ENCODE peak calls at places on chromosomes 3 and 15, in ten cellular contexts. One of them, this sample, is unnamed.

GRCh38 chr15:78321786-78322185 is 18.4 kb upstream of the CRABP1 start:
- DNase-seq in activated CD8-positive, alpha-beta memory T cell treated with anti-CD3 and anti-CD28 coated beads, Interleukin-2, amount 50 U/mL, for 48 hours: no peak
- DNase-seq in HTR-8/SVneo: no peak
- DNase-seq in COR-L47: no peak
- DNase-seq in mesenteric fat pad: no peak
- DNase-seq in heart left ventricle: no peak
- DNase-seq in GM23248: no peak
- DNase-seq in fibroblast of the conjunctiva: no peak
- DNase-seq in choroid plexus epithelial cell: no peak
- DNase-seq in skeletal muscle cell: no peak
- DNase-seq in this sample: no peak

GRCh38 chr15:98924311-98925049 is 83.1 kb downstream of the PGPEP1L start:
- DNase-seq in activated CD8-positive, alpha-beta memory T cell treated with anti-CD3 and anti-CD28 coated beads, Interleukin-2, amount 50 U/mL, for 48 hours: no peak
- DNase-seq in HTR-8/SVneo: no peak
- DNase-seq in COR-L47: no peak
- DNase-seq in mesenteric fat pad: no peak
- DNase-seq in heart left ventricle: no peak
- DNase-seq in GM23248: no peak
- DNase-seq in fibroblast of the conjunctiva: no peak
- DNase-seq in choroid plexus epithelial cell: peak
- DNase-seq in skeletal muscle cell: no peak
- DNase-seq in this sample: no peak

GRCh38 chr3:49327485-49327884 is 12.4 kb downstream of the USP4 start:
- DNase-seq in activated CD8-positive, alpha-beta memory T cell treated with anti-CD3 and anti-CD28 coated beads, Interleukin-2, amount 50 U/mL, for 48 hours: no peak
- DNase-seq in HTR-8/SVneo: no peak
- DNase-seq in COR-L47: no peak
- DNase-seq in mesenteric fat pad: no peak
- DNase-seq in heart left ventricle: no peak
- DNase-seq in GM23248: peak
- DNase-seq in fibroblast of the conjunctiva: no peak
- DNase-seq in choroid plexus epithelial cell: no peak
- DNase-seq in skeletal muscle cell: no peak
- DNase-seq in this sample: no peak

GRCh38 chr3:186694288-186695032 is 22.7 kb upstream of the KNG1 start:
- DNase-seq in activated CD8-positive, alpha-beta memory T cell treated with anti-CD3 and anti-CD28 coated beads, Interleukin-2, amount 50 U/mL, for 48 hours: no peak
- DNase-seq in HTR-8/SVneo: no peak
- DNase-seq in COR-L47: no peak
- DNase-seq in mesenteric fat pad: no peak
- DNase-seq in heart left ventricle: no peak
- DNase-seq in GM23248: no peak
- DNase-seq in fibroblast of the conjunctiva: no peak
- DNase-seq in choroid plexus epithelial cell: no peak
- DNase-seq in skeletal muscle cell: no peak
- DNase-seq in this sample: no peak

GRCh38 chr3:126261037-126261436 is 80.7 kb upstream of the ALDH1L1 start:
- DNase-seq in activated CD8-positive, alpha-beta memory T cell treated with anti-CD3 and anti-CD28 coated beads, Interleukin-2, amount 50 U/mL, for 48 hours: no peak
- DNase-seq in HTR-8/SVneo: peak
- DNase-seq in COR-L47: no peak
- DNase-seq in mesenteric fat pad: no peak
- DNase-seq in heart left ventricle: peak
- DNase-seq in GM23248: peak
- DNase-seq in fibroblast of the conjunctiva: peak
- DNase-seq in choroid plexus epithelial cell: peak
- DNase-seq in skeletal muscle cell: peak
- DNase-seq in this sample: peak

GRCh38 chr3:126538316-126538715 is 14.4 kb downstream of the CHST13 start:
- DNase-seq in activated CD8-positive, alpha-beta memory T cell treated with anti-CD3 and anti-CD28 coated beads, Interleukin-2, amount 50 U/mL, for 48 hours: no peak
- DNase-seq in HTR-8/SVneo: no peak
- DNase-seq in COR-L47: no peak
- DNase-seq in mesenteric fat pad: peak
- DNase-seq in heart left ventricle: no peak
- DNase-seq in GM23248: no peak
- DNase-seq in fibroblast of the conjunctiva: no peak
- DNase-seq in choroid plexus epithelial cell: no peak
- DNase-seq in skeletal muscle cell: no peak
- DNase-seq in this sample: no peak

GRCh38 chr3:27392950-27393679 is 23.9 kb upstream of the NEK10 start:
- DNase-seq in activated CD8-positive, alpha-beta memory T cell treated with anti-CD3 and anti-CD28 coated beads, Interleukin-2, amount 50 U/mL, for 48 hours: no peak
- DNase-seq in HTR-8/SVneo: no peak
- DNase-seq in COR-L47: no peak
- DNase-seq in mesenteric fat pad: no peak
- DNase-seq in heart left ventricle: no peak
- DNase-seq in GM23248: no peak
- DNase-seq in fibroblast of the conjunctiva: no peak
- DNase-seq in choroid plexus epithelial cell: no peak
- DNase-seq in skeletal muscle cell: no peak
- DNase-seq in this sample: no peak

GRCh38 chr3:33658971-33659848 is 58.8 kb downstream of the CLASP2 start:
- DNase-seq in activated CD8-positive, alpha-beta memory T cell treated with anti-CD3 and anti-CD28 coated beads, Interleukin-2, amount 50 U/mL, for 48 hours: peak
- DNase-seq in HTR-8/SVneo: peak
- DNase-seq in COR-L47: peak
- DNase-seq in mesenteric fat pad: no peak
- DNase-seq in heart left ventricle: peak
- DNase-seq in GM23248: peak
- DNase-seq in fibroblast of the conjunctiva: peak
- DNase-seq in choroid plexus epithelial cell: peak
- DNase-seq in skeletal muscle cell: peak
- DNase-seq in this sample: peak

GRCh38 chr3:159928692-159929091 is 59.9 kb upstream of the IL12A start:
- DNase-seq in activated CD8-positive, alpha-beta memory T cell treated with anti-CD3 and anti-CD28 coated beads, Interleukin-2, amount 50 U/mL, for 48 hours: no peak
- DNase-seq in HTR-8/SVneo: peak
- DNase-seq in COR-L47: no peak
- DNase-seq in mesenteric fat pad: no peak
- DNase-seq in heart left ventricle: no peak
- DNase-seq in GM23248: peak
- DNase-seq in fibroblast of the conjunctiva: peak
- DNase-seq in choroid plexus epithelial cell: peak
- DNase-seq in skeletal muscle cell: peak
- DNase-seq in this sample: no peak

GRCh38 chr15:66401130-66402021 is 14.7 kb downstream of the MAP2K1 start:
- DNase-seq in activated CD8-positive, alpha-beta memory T cell treated with anti-CD3 and anti-CD28 coated beads, Interleukin-2, amount 50 U/mL, for 48 hours: no peak
- DNase-seq in HTR-8/SVneo: no peak
- DNase-seq in COR-L47: no peak
- DNase-seq in mesenteric fat pad: no peak
- DNase-seq in heart left ventricle: no peak
- DNase-seq in GM23248: peak
- DNase-seq in fibroblast of the conjunctiva: no peak
- DNase-seq in choroid plexus epithelial cell: no peak
- DNase-seq in skeletal muscle cell: no peak
- DNase-seq in this sample: no peak

GRCh38 chr15:48283361-48284157 is 47.7 kb upstream of the DUT start:
- DNase-seq in activated CD8-positive, alpha-beta memory T cell treated with anti-CD3 and anti-CD28 coated beads, Interleukin-2, amount 50 U/mL, for 48 hours: no peak
- DNase-seq in HTR-8/SVneo: no peak
- DNase-seq in COR-L47: peak
- DNase-seq in mesenteric fat pad: no peak
- DNase-seq in heart left ventricle: no peak
- DNase-seq in GM23248: no peak
- DNase-seq in fibroblast of the conjunctiva: no peak
- DNase-seq in choroid plexus epithelial cell: peak
- DNase-seq in skeletal muscle cell: no peak
- DNase-seq in this sample: peak

GRCh38 chr15:57158997-57159668 is 217.2 kb upstream of the CGNL1 start:
- DNase-seq in activated CD8-positive, alpha-beta memory T cell treated with anti-CD3 and anti-CD28 coated beads, Interleukin-2, amount 50 U/mL, for 48 hours: no peak
- DNase-seq in HTR-8/SVneo: no peak
- DNase-seq in COR-L47: no peak
- DNase-seq in mesenteric fat pad: no peak
- DNase-seq in heart left ventricle: no peak
- DNase-seq in GM23248: no peak
- DNase-seq in fibroblast of the conjunctiva: no peak
- DNase-seq in choroid plexus epithelial cell: no peak
- DNase-seq in skeletal muscle cell: no peak
- DNase-seq in this sample: no peak

GRCh38 chr15:23038741-23039150 is 623 bp downstream of the TUBGCP5 start:
- DNase-seq in activated CD8-positive, alpha-beta memory T cell treated with anti-CD3 and anti-CD28 coated beads, Interleukin-2, amount 50 U/mL, for 48 hours: no peak
- DNase-seq in HTR-8/SVneo: peak
- DNase-seq in COR-L47: peak
- DNase-seq in mesenteric fat pad: no peak
- DNase-seq in heart left ventricle: no peak
- DNase-seq in GM23248: peak
- DNase-seq in fibroblast of the conjunctiva: no peak
- DNase-seq in choroid plexus epithelial cell: peak
- DNase-seq in skeletal muscle cell: peak
- DNase-seq in this sample: no peak

GRCh38 chr3:71173421-71173975 is 410.0 kb downstream of the FOXP1 start:
- DNase-seq in activated CD8-positive, alpha-beta memory T cell treated with anti-CD3 and anti-CD28 coated beads, Interleukin-2, amount 50 U/mL, for 48 hours: no peak
- DNase-seq in HTR-8/SVneo: no peak
- DNase-seq in COR-L47: no peak
- DNase-seq in mesenteric fat pad: no peak
- DNase-seq in heart left ventricle: no peak
- DNase-seq in GM23248: peak
- DNase-seq in fibroblast of the conjunctiva: no peak
- DNase-seq in choroid plexus epithelial cell: no peak
- DNase-seq in skeletal muscle cell: peak
- DNase-seq in this sample: no peak

GRCh38 chr3:160564949-160565441 is 376 bp downstream of the KPNA4 start:
- DNase-seq in activated CD8-positive, alpha-beta memory T cell treated with anti-CD3 and anti-CD28 coated beads, Interleukin-2, amount 50 U/mL, for 48 hours: peak
- DNase-seq in HTR-8/SVneo: peak
- DNase-seq in COR-L47: peak
- DNase-seq in mesenteric fat pad: no peak
- DNase-seq in heart left ventricle: peak
- DNase-seq in GM23248: peak
- DNase-seq in fibroblast of the conjunctiva: no peak
- DNase-seq in choroid plexus epithelial cell: peak
- DNase-seq in skeletal muscle cell: no peak
- DNase-seq in this sample: peak

GRCh38 chr15:24823473-24823872 is 131.3 kb upstream of the SNRPN start:
- DNase-seq in activated CD8-positive, alpha-beta memory T cell treated with anti-CD3 and anti-CD28 coated beads, Interleukin-2, amount 50 U/mL, for 48 hours: no peak
- DNase-seq in HTR-8/SVneo: no peak
- DNase-seq in COR-L47: no peak
- DNase-seq in mesenteric fat pad: no peak
- DNase-seq in heart left ventricle: peak
- DNase-seq in GM23248: no peak
- DNase-seq in fibroblast of the conjunctiva: no peak
- DNase-seq in choroid plexus epithelial cell: no peak
- DNase-seq in skeletal muscle cell: no peak
- DNase-seq in this sample: peak

GRCh38 chr3:134511500-134511899 is 25.6 kb downstream of the CEP63 start:
- DNase-seq in activated CD8-positive, alpha-beta memory T cell treated with anti-CD3 and anti-CD28 coated beads, Interleukin-2, amount 50 U/mL, for 48 hours: no peak
- DNase-seq in HTR-8/SVneo: no peak
- DNase-seq in COR-L47: no peak
- DNase-seq in mesenteric fat pad: no peak
- DNase-seq in heart left ventricle: no peak
- DNase-seq in GM23248: no peak
- DNase-seq in fibroblast of the conjunctiva: no peak
- DNase-seq in choroid plexus epithelial cell: no peak
- DNase-seq in skeletal muscle cell: no peak
- DNase-seq in this sample: no peak

GRCh38 chr3:197295871-197296270 is 2.5 kb downstream of the DLG1 start:
- DNase-seq in activated CD8-positive, alpha-beta memory T cell treated with anti-CD3 and anti-CD28 coated beads, Interleukin-2, amount 50 U/mL, for 48 hours: no peak
- DNase-seq in HTR-8/SVneo: no peak
- DNase-seq in COR-L47: no peak
- DNase-seq in mesenteric fat pad: no peak
- DNase-seq in heart left ventricle: no peak
- DNase-seq in GM23248: no peak
- DNase-seq in fibroblast of the conjunctiva: no peak
- DNase-seq in choroid plexus epithelial cell: no peak
- DNase-seq in skeletal muscle cell: no peak
- DNase-seq in this sample: no peak

GRCh38 chr3:94101860-94102259 is 39.0 kb downstream of the NSUN3 start:
- DNase-seq in activated CD8-positive, alpha-beta memory T cell treated with anti-CD3 and anti-CD28 coated beads, Interleukin-2, amount 50 U/mL, for 48 hours: no peak
- DNase-seq in HTR-8/SVneo: peak
- DNase-seq in COR-L47: no peak
- DNase-seq in mesenteric fat pad: no peak
- DNase-seq in heart left ventricle: no peak
- DNase-seq in GM23248: peak
- DNase-seq in fibroblast of the conjunctiva: no peak
- DNase-seq in choroid plexus epithelial cell: peak
- DNase-seq in skeletal muscle cell: no peak
- DNase-seq in this sample: no peak

GRCh38 chr3:172065967-172066762 is 26.8 kb downstream of the FNDC3B start:
- DNase-seq in activated CD8-positive, alpha-beta memory T cell treated with anti-CD3 and anti-CD28 coated beads, Interleukin-2, amount 50 U/mL, for 48 hours: no peak
- DNase-seq in HTR-8/SVneo: no peak
- DNase-seq in COR-L47: no peak
- DNase-seq in mesenteric fat pad: no peak
- DNase-seq in heart left ventricle: no peak
- DNase-seq in GM23248: peak
- DNase-seq in fibroblast of the conjunctiva: no peak
- DNase-seq in choroid plexus epithelial cell: peak
- DNase-seq in skeletal muscle cell: no peak
- DNase-seq in this sample: no peak